ENCODE peak calls at places on chromosomes 2 and 18, in seven cellular contexts. Q, B, N, R, C, E and V are unnamed samples. For H3K27me3, the result is how much of the 10 kb centered on the place peaks cover.

GRCh38 chr2:180618570-180618969 is 361.8 kb upstream of the UBE2E3 start:
- DNase-seq in N (no peak), Q (no peak), R (no peak), C (no peak), E (no peak), B (no peak), V (no peak)

GRCh38 chr2:234565842-234566619 is 69.2 kb upstream of the ARL4C start:
- DNase-seq in N (no peak), C (no peak), Q (no peak), E (no peak), R (no peak), B (no peak), V (no peak)

GRCh38 chr2:171941316-171941699 is 19.0 kb downstream of the HAT1 start:
- DNase-seq in C (no peak), Q (no peak), E (no peak), R (no peak), N (no peak), B (no peak), V (no peak)

GRCh38 chr2:136058951-136059530 is 58.9 kb downstream of the CXCR4 start:
- DNase-seq in C (no peak), R (no peak), E (no peak), N (no peak), Q (no peak), B (no peak), V (no peak)

GRCh38 chr18:26133652-26134051 is at the start of gene PSMA8:
- DNase-seq in R (peak), N (no peak), Q (no peak), B (peak), E (no peak), C (no peak), V (no peak)

GRCh38 chr2:236344446-236344845 is 80.2 kb upstream of the ASB18 start:
- DNase-seq in B (no peak), R (no peak), N (no peak), Q (no peak), C (no peak), E (no peak), V (no peak)

GRCh38 chr2:9965119-9965822 is 13.8 kb downstream of the GRHL1 start:
- DNase-seq in R (no peak), E (no peak), C (no peak), B (no peak), Q (no peak), N (no peak), V (no peak)

GRCh38 chr18:77329651-77330050 is 80.0 kb downstream of the GALR1 start:
- DNase-seq in Q (no peak), B (no peak), E (no peak), C (no peak), R (no peak), N (no peak), V (no peak)

GRCh38 chr18:59540819-59541218 is 156.4 kb downstream of the CCBE1 start:
- DNase-seq in Q (no peak), E (no peak), R (no peak), B (no peak), C (no peak), N (no peak), V (no peak)

GRCh38 chr18:71837560-71837959 is 706.6 kb downstream of the CBLN2 start:
- DNase-seq in B (no peak), N (no peak), R (no peak), E (no peak), C (no peak), Q (no peak), V (no peak)
- H3K27me3 ChIP-seq in B (under half), N (under half), R (under half), E (under half), C (under half), Q (under half), V (under half)

DNA sequence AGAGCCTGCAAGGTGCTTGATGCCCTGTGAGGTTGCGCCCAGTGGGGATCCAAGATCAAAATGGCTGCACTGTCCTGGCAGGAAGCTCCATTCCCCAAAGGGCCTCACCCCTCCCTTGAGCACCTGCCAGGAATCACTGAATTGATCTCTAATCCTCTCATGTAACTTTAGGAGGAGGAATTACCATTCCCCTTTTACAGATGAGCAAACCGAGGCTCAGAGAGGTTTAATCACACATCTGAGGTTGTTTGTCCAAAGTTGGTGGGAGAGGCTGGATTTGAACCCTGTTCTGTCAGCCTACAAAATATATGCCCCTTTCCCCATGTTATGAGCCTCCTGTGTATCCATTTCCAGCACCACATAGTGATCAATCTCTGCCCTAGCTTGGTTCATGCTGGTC is 10.5 kb downstream of the ASIC4 start:
- DNase-seq in N (no peak), B (no peak), E (no peak), C (no peak), Q (no peak), R (no peak), V (no peak)
- H3K27me3 ChIP-seq in N (under half), B (half or more), E (under half), C (under half), Q (under half), R (under half), V (under half)

GRCh38 chr2:239770240-239770639 is 254.9 kb downstream of the NDUFA10 start:
- DNase-seq in R (no peak), Q (peak), B (no peak), N (no peak), C (no peak), E (no peak), V (no peak)

GRCh38 chr2:239767016-239767905 is 257.9 kb downstream of the NDUFA10 start:
- DNase-seq in C (no peak), Q (peak), E (no peak), B (no peak), R (no peak), N (no peak), V (no peak)

GRCh38 chr2:239768031-239768800 is 256.9 kb downstream of the NDUFA10 start:
- DNase-seq in Q (peak), B (no peak), N (no peak), E (no peak), R (no peak), C (no peak), V (no peak)

GRCh38 chr2:239769574-239770145 is 255.5 kb downstream of the NDUFA10 start:
- DNase-seq in R (no peak), N (no peak), C (no peak), E (no peak), Q (peak), B (no peak), V (no peak)

GRCh38 chr2:239768907-239769573 is 256.1 kb downstream of the NDUFA10 start:
- DNase-seq in N (no peak), R (no peak), E (no peak), C (no peak), B (no peak), Q (no peak), V (no peak)
- H3K27me3 ChIP-seq in N (half or more), R (under half), E (under half), C (under half), B (under half), Q (under half), V (under half)

DNA sequence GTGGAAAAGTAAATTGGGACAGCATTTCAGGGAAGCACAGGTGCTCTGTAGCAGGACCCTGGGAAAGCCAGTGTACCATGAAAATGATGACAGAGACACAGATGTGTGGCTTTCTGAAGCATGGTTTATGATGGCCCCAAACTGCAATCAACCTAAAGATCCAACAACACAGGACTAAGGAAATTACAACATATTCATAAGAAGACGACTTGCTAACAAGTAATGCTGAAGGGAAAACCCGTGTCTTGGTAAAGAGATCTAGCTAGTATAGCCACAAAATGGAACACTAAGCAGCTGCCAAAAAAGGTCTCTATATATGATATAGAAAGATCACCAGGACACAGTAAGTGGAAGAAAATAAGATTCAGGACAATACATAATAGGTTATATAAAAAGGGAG is 53.2 kb downstream of the UXS1 start:
- DNase-seq in E (no peak), Q (no peak), B (no peak), R (no peak), C (no peak), N (no peak), V (no peak)
- H3K27me3 ChIP-seq in E (under half), Q (under half), B (under half), R (under half), C (under half), N (under half), V (under half)

GRCh38 chr2:129604560-129604959 is 374.9 kb upstream of the RAB6C start:
- DNase-seq in E (no peak), N (no peak), Q (no peak), C (no peak), R (no peak), B (no peak), V (no peak)
- H3K27me3 ChIP-seq in E (under half), N (under half), Q (under half), C (under half), R (under half), B (under half), V (under half)

GRCh38 chr2:3729786-3730185 is 26.4 kb downstream of the DCDC2C start:
- DNase-seq in E (no peak), R (no peak), C (no peak), N (no peak), Q (no peak), B (no peak), V (no peak)
- H3K27me3 ChIP-seq in E (under half), R (under half), C (under half), N (half or more), Q (under half), B (under half), V (under half)

GRCh38 chr2:120353591-120353898 is 7.6 kb downstream of the INHBB start:
- DNase-seq in E (no peak), R (no peak), Q (no peak), B (no peak), C (no peak), N (no peak), V (no peak)
- H3K27me3 ChIP-seq in E (half or more), R (half or more), Q (under half), B (under half), C (half or more), N (under half), V (under half)

DNA sequence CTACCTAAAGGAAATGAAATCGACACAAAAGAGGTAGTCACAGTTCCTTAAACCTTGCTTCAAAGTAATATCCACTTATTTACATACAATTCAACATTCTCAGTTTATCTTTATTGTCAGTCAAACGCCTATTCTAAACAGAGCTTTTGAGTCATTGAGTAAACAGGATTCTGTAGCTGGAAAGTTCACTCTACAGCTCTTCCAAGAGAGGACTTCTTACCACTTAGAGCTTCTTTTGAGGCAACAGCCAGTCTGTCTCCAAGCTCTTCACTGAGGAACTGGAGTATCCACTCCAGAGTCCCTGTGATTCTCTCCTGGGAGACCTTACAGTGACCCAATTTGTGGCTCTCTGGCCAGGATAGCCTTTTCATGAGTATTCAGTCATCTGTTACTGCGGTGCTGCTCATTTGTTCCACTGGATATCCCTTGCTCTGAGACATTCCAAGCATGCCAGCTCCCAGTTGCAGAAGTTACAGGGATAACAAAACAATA is 210.9 kb upstream of the OSR1 start:
- DNase-seq in R (peak), C (no peak), B (no peak), N (peak), E (no peak), Q (no peak), V (peak)
- H3K27me3 ChIP-seq in R (under half), C (under half), B (under half), N (under half), E (under half), Q (under half), V (under half)

GRCh38 chr18:78827141-78827540 is 152.5 kb upstream of the SALL3 start:
- DNase-seq in E (no peak), N (no peak), R (no peak), Q (no peak), C (no peak), B (no peak), V (no peak)

GRCh38 chr18:78830161-78830560 is 149.5 kb upstream of the SALL3 start:
- DNase-seq in N (no peak), Q (no peak), B (no peak), R (no peak), C (no peak), E (no peak), V (no peak)

GRCh38 chr18:78828131-78828530 is 151.5 kb upstream of the SALL3 start:
- DNase-seq in C (no peak), B (no peak), Q (no peak), R (peak), N (no peak), E (no peak), V (no peak)

GRCh38 chr18:78825168-78825567 is 154.4 kb upstream of the SALL3 start:
- DNase-seq in C (no peak), E (no peak), Q (no peak), N (no peak), R (no peak), B (no peak), V (no peak)

GRCh38 chr18:78826631-78827030 is 153.0 kb upstream of the SALL3 start:
- DNase-seq in B (no peak), R (no peak), C (no peak), N (no peak), E (no peak), Q (no peak), V (no peak)
- H3K27me3 ChIP-seq in B (under half), R (under half), C (under half), N (half or more), E (under half), Q (under half), V (under half)

GRCh38 chr2:60567919-60568874 is 14.7 kb upstream of the BCL11A start:
- DNase-seq in Q (no peak), R (no peak), E (no peak), C (no peak), B (no peak), N (no peak), V (no peak)

GRCh38 chr2:60567092-60567491 is 13.6 kb upstream of the BCL11A start:
- DNase-seq in N (no peak), B (no peak), Q (no peak), C (no peak), R (no peak), E (no peak), V (no peak)

GRCh38 chr2:60565472-60565871 is 12.0 kb upstream of the BCL11A start:
- DNase-seq in C (no peak), B (no peak), Q (no peak), N (no peak), R (peak), E (peak), V (peak)

GRCh38 chr2:60569680-60570111 is 16.2 kb upstream of the BCL11A start:
- DNase-seq in C (no peak), B (no peak), E (no peak), R (peak), Q (no peak), N (no peak), V (no peak)

GRCh38 chr2:60570281-60570680 is 16.8 kb upstream of the BCL11A start:
- DNase-seq in Q (no peak), N (no peak), R (no peak), B (no peak), E (no peak), C (no peak), V (peak)
- H3K27me3 ChIP-seq in Q (half or more), N (half or more), R (half or more), B (half or more), E (under half), C (under half), V (under half)